ENCODE peak calls at places on chromosomes 3 and 15, in five cellular contexts. G is heart left ventricle, E is neural progenitor cell, P is bronchial epithelial cell, H is colonic mucosa. N is an unnamed sample.

GRCh38 chr3:126468028-126468891 is 7.4 kb downstream of the ZXDC start:
- DNase-seq in H (no peak), E (no peak), G (no peak), P (no peak), N (no peak)

GRCh38 chr15:56052389-56053045 is 59.1 kb upstream of the NEDD4 start:
- DNase-seq in H (no peak), P (peak; percentile 65), E (peak; percentile 50), G (no peak), N (no peak)

GRCh38 chr3:55624238-55624637 is 137.1 kb upstream of the WNT5A start:
- DNase-seq in G (no peak), E (no peak), P (peak; percentile 90), H (no peak), N (no peak)

GRCh38 chr15:41337631-41338522 is 5.2 kb downstream of the NUSAP1 start:
- DNase-seq in P (no peak), G (no peak), E (no peak), H (no peak), N (no peak)

GRCh38 chr15:101844916-101845315 is 32.9 kb downstream of the OR4F15 start:
- DNase-seq in H (no peak), G (no peak), P (no peak), E (no peak), N (no peak)

GRCh38 chr3:45771166-45771775 is 25.1 kb downstream of the SLC6A20 start:
- DNase-seq in E (no peak), P (no peak), G (no peak), H (no peak), N (no peak)

GRCh38 chr3:11818033-11818432 is 28.7 kb downstream of the TAMM41 start:
- DNase-seq in H (no peak), P (peak; percentile 97), G (no peak), E (no peak), N (no peak)

GRCh38 chr3:154334973-154335420 is 10.7 kb upstream of the DHX36 start:
- DNase-seq in P (peak; percentile 58), G (no peak), E (peak; percentile 41), H (no peak), N (no peak)

GRCh38 chr3:138945646-138946553 is 1.0 kb downstream of the FOXL2 start:
- DNase-seq in P (peak; percentile 45), H (peak; percentile 47), G (no peak), E (peak; percentile 66), N (no peak)

GRCh38 chr15:80483656-80484055 is 79.5 kb downstream of the ARNT2 start:
- DNase-seq in H (no peak), E (no peak), P (no peak), G (no peak), N (no peak)

GRCh38 chr3:61299343-61299742 is 48.1 kb upstream of the FHIT start:
- DNase-seq in G (no peak), P (no peak), H (no peak), E (no peak), N (no peak)

GRCh38 chr15:61483599-61483998 is 254.5 kb upstream of the RORA start:
- DNase-seq in G (no peak), H (no peak), E (no peak), P (no peak), N (no peak)

GRCh38 chr3:171190668-171191067 is 164.1 kb upstream of the SLC2A2 start:
- DNase-seq in H (no peak), P (peak; percentile 66), E (no peak), G (no peak), N (no peak)

GRCh38 chr3:98445949-98446406 is 17.0 kb upstream of the OR5K1 start:
- DNase-seq in E (no peak), P (peak; percentile 100), G (no peak), H (no peak), N (no peak)

GRCh38 chr15:66542896-66543295 is 22.9 kb downstream of the LCTL start:
- DNase-seq in P (no peak), H (no peak), E (no peak), G (no peak), N (no peak)

GRCh38 chr15:67033521-67033920 is 31.9 kb upstream of the SMAD3 start:
- DNase-seq in E (peak; percentile 39), G (peak; percentile 76), H (no peak), P (no peak), N (no peak)

GRCh38 chr15:90994059-90994416 is 297 bp downstream of the PRC1 start:
- DNase-seq in G (peak; percentile 66), H (peak; percentile 25), P (no peak), E (peak; percentile 59), N (peak; percentile 10)

GRCh38 chr15:90994417-90995311 is at the start of gene PRC1:
- DNase-seq in G (peak; percentile 99), E (peak; percentile 99), H (peak; percentile 98), P (peak; percentile 95), N (peak; percentile 99)

GRCh38 chr15:90990446-90990845 is 3.9 kb downstream of the PRC1 start:
- DNase-seq in H (no peak), E (no peak), G (no peak), P (no peak), N (no peak)

GRCh38 chr15:90989040-90989768 is 5.1 kb downstream of the PRC1 start:
- DNase-seq in E (no peak), G (no peak), P (no peak), H (no peak), N (no peak)

GRCh38 chr15:90991587-90992285 is 2.6 kb downstream of the PRC1 start:
- DNase-seq in E (no peak), G (no peak), P (no peak), H (no peak), N (no peak)
- H3K4me3 ChIP-seq in E (no peak overlapping the region), G (no peak overlapping the region), P (no peak overlapping the region), H (no peak overlapping the region), N (no peak overlapping the region)

DNA sequence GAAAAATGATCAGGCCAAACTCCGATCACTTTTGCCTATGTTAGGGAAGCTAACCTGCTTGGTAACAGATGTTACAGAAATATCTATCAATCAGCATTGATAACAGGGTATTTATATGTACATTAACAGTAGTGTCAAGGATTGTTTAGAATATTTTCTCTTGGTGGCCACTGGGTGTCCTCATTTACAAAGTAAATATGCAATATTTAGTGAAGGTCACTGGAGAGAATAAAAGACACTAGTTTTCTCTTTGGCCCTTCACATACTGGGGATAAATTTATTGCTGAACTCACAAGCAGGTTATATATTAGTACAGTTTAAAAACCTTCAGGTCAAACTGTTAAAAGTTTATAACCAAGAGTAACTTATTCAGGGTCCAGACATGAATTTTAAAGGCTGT is 69.0 kb downstream of the TIGIT start:
- DNase-seq in E (no peak), G (no peak), P (peak; percentile 28), H (no peak), N (no peak)
- TF ChIP-seq CTCF in E (peak; percentile 54), G (peak; percentile 42), P (peak; percentile 10), H (peak; percentile 23), N (peak; percentile 54)

DNA sequence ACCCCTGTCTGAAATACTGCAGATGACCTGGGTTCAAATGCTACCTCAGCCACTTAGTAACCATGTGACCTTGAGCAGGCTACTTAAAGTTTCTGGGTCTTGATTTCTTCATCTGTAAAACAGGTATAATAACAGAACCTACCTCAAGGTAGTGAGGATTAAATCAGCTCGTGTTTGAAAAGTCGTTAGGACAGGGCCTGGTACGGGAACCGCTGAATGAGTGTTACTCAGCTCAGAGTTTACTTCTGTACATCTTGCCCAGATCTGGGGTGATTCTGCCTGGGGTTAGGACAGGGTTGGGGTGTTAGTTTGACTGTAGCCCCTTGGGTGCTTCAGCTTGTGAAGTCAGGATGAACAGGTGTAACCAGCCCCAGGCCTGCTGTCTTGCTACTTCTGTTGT is 1.8 kb downstream of the SEMA4B start:
- DNase-seq in P (no peak), H (no peak), G (no peak), E (no peak), N (no peak)
- H3K4me3 ChIP-seq in P (peak overlapping the region; percentile 91), H (peak overlapping the region; percentile 93), G (no peak overlapping the region), E (no peak overlapping the region), N (no peak overlapping the region)

DNA sequence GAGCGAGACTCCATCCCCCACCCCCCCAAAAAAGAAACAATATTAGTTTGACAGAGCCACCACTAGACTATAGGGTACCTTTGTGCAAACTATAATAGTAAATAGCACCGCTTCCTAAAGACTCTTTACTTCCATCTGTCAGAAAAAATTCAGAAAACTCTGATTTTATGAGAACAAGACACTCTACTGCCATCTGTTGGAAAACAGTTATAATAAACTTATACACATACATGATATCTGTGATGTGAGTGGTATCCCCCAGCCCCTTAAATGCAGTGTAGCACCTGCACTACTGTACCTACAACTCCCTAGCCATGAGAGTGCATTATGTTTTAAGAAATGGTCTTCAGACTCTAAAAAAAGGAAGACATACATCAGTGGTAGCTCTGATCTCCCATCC is 47.1 kb upstream of the CTDSPL start:
- DNase-seq in H (no peak), P (peak; percentile 4), G (no peak), E (peak; percentile 23), N (no peak)
- TF ChIP-seq CTCF in H (peak; percentile 9), P (no peak), G (peak; percentile 14), E (peak; percentile 48), N (no peak)

GRCh38 chr3:124730129-124730919 is at the start of gene UMPS:
- DNase-seq in H (peak; percentile 95), G (peak; percentile 96), P (peak; percentile 66), E (peak; percentile 92), N (peak; percentile 82)

GRCh38 chr3:124730920-124731297 is 657 bp downstream of the UMPS start:
- DNase-seq in P (no peak), H (no peak), G (no peak), E (no peak), N (no peak)

DNA sequence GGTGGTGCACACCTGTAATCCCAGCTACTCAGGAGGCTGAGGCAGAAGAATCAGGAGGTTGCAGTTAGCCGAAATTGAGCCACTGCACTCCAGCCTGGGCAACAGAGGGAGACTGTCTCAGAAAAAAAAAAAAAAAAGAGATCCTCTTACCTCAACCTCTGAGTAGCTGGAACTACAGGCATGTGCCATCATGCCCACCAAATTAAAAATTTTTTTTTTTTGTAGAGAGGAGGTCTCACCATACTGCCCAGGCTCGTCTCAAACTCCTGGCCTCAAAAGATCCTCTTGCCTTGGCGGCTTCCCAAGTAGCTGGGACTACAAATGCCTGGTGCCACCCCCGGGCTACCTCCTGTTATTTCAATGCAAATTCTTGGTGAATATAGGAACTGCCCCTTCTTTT is 1.5 kb downstream of the UMPS start:
- DNase-seq in G (no peak), H (no peak), E (no peak), P (peak; percentile 55), N (no peak)
- H3K4me3 ChIP-seq in G (no peak overlapping the region), H (no peak overlapping the region), E (peak overlapping the region; percentile 85), P (no peak overlapping the region), N (no peak overlapping the region)

DNA sequence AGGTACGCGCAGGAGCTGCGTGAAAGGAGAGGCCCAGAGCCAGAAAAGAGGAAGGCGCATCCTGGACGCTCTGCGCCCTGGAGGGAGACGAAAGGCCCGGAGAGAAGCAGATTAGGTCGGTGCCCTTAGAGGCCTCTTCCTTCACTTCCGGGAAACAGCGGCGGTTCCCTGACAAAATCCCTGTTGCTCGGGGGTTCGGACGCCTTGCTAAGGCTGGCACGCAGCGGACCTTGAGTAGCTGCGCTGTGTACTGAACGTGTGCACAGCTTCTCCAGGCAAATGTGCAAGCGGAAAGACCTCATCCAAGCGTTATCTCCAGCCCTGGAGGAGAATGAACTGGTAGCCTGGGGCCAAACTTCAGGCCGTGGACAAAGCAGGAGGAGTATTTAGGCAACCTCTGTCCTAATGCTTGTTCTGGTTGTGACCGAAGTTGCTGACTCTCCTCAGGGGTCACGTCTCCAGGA is 3.0 kb upstream of the SOX14 start:
- DNase-seq in G (peak; percentile 20), P (no peak), H (no peak), E (peak; percentile 60), N (no peak)
- TF ChIP-seq CTCF in G (no peak), P (no peak), H (no peak), E (no peak), N (no peak)